ENCODE peak calls at places on chromosomes 3 and 15, in five cellular contexts. Z is ascending aorta, Q is RWPE2, Y is OCI-LY7, T is psoas muscle. W is an unnamed sample.

GRCh38 chr3:50365080-50365841 is 5.9 kb upstream of the TMEM115 start:
- DNase-seq in Y (peak; percentile 95), Q (peak; percentile 92), T (peak; percentile 90), Z (peak; percentile 57), W (peak; percentile 96)

GRCh38 chr3:32950516-32950915 is 928 bp upstream of the CCR4 start:
- DNase-seq in Z (no peak), T (no peak), Y (no peak), Q (no peak), W (no peak)

GRCh38 chr15:99015677-99016568 is 8.3 kb upstream of the PGPEP1L start:
- DNase-seq in Q (no peak), Y (no peak), Z (no peak), T (no peak), W (no peak)

GRCh38 chr15:81940467-81941451 is 105.1 kb downstream of the MEX3B start:
- DNase-seq in Y (no peak), Z (no peak), Q (no peak), T (no peak), W (no peak)

GRCh38 chr3:120772081-120772480 is 29.5 kb downstream of the GTF2E1 start:
- DNase-seq in Q (no peak), Z (no peak), Y (no peak), T (no peak), W (no peak)

GRCh38 chr3:126465928-126466564 is 9.6 kb downstream of the ZXDC start:
- DNase-seq in Q (peak; percentile 49), Y (no peak), Z (no peak), T (peak; percentile 68), W (peak; percentile 26)

GRCh38 chr15:82802497-82802896 is 3.4 kb downstream of the FSD2 start:
- DNase-seq in Z (no peak), T (no peak), Y (no peak), Q (no peak), W (no peak)

GRCh38 chr3:129577925-129578742 is 28.3 kb downstream of the PLXND1 start:
- DNase-seq in Z (peak; percentile 40), Y (peak; percentile 92), Q (no peak), T (no peak), W (no peak)

GRCh38 chr3:36992806-36993325 is at the start of gene EPM2AIP1:
- DNase-seq in Z (no peak), T (peak; percentile 98), Y (no peak), Q (peak; percentile 98), W (peak; percentile 97)

GRCh38 chr3:24318668-24319287 is 175.9 kb downstream of the THRB start:
- DNase-seq in Z (no peak), Q (peak; percentile 59), Y (no peak), T (no peak), W (no peak)

GRCh38 chr15:100097342-100097899 is 244.4 kb downstream of the ADAMTS17 start:
- DNase-seq in Y (no peak), Q (no peak), T (no peak), Z (no peak), W (no peak)

GRCh38 chr3:187336322-187336721 is 31.9 kb upstream of the RTP4 start:
- DNase-seq in Q (no peak), T (no peak), Z (no peak), Y (no peak), W (no peak)

GRCh38 chr3:166191406-166191805 is 354.2 kb upstream of the BCHE start:
- DNase-seq in Y (no peak), Q (no peak), T (no peak), Z (no peak), W (no peak)

GRCh38 chr3:194686816-194687637 is 1.3 kb downstream of the FAM43A start:
- DNase-seq in Z (no peak), T (peak; percentile 80), Q (no peak), Y (peak; percentile 53), W (peak; percentile 42)

GRCh38 chr3:113468536-113468935 is 27.2 kb upstream of the CFAP44 start:
- DNase-seq in Y (no peak), Q (no peak), Z (no peak), T (no peak), W (no peak)

GRCh38 chr3:27511724-27512422 is 27.7 kb upstream of the SLC4A7 start:
- DNase-seq in Q (no peak), Y (no peak), Z (no peak), T (no peak), W (no peak)

GRCh38 chr15:38886315-38887163 is 321.9 kb upstream of the RASGRP1 start:
- DNase-seq in Y (no peak), Z (no peak), T (no peak), Q (no peak), W (no peak)

GRCh38 chr3:116154389-116154788 is 290.9 kb downstream of the LSAMP start:
- DNase-seq in Z (no peak), T (no peak), Y (no peak), Q (no peak), W (no peak)

GRCh38 chr15:77516076-77516475 is 95.4 kb downstream of the HMG20A start:
- DNase-seq in Q (no peak), Z (no peak), T (no peak), Y (no peak), W (no peak)

GRCh38 chr3:14150491-14151230 is 25.8 kb downstream of the TMEM43 start:
- DNase-seq in T (no peak), Z (no peak), Y (no peak), Q (no peak), W (no peak)

GRCh38 chr3:143441772-143442171 is 322.2 kb downstream of the CHST2 start:
- DNase-seq in Y (no peak), T (no peak), Z (no peak), Q (no peak), W (no peak)

GRCh38 chr3:52859686-52860423 is 25.0 kb upstream of the MUSTN1 start:
- DNase-seq in T (no peak), Y (no peak), Q (no peak), Z (no peak), W (no peak)

GRCh38 chr3:149599236-149599635 is 58.6 kb downstream of the WWTR1 start:
- DNase-seq in Q (no peak), Z (no peak), Y (no peak), T (no peak), W (no peak)

GRCh38 chr3:24690777-24691176 is 196.1 kb upstream of the THRB start:
- DNase-seq in T (no peak), Z (no peak), Q (no peak), Y (no peak), W (no peak)

GRCh38 chr15:60580068-60580467 is 101.1 kb upstream of the ICE2 start:
- DNase-seq in Q (no peak), T (no peak), Z (no peak), Y (no peak), W (no peak)

GRCh38 chr3:119891944-119892721 is 110.2 kb downstream of the NR1I2 start:
- DNase-seq in T (no peak), Z (no peak), Y (peak; percentile 48), Q (no peak), W (no peak)

GRCh38 chr15:45179221-45179985 is 8.4 kb downstream of the SHF start:
- DNase-seq in Y (peak; percentile 54), T (no peak), Z (no peak), Q (no peak), W (peak; percentile 80)

GRCh38 chr15:23566070-23567050 is 886 bp downstream of the MKRN3 start:
- DNase-seq in Y (no peak), Z (no peak), Q (no peak), T (peak; percentile 56), W (no peak)

GRCh38 chr3:143283432-143284128 is 164.0 kb downstream of the CHST2 start:
- DNase-seq in Y (no peak), Q (no peak), Z (no peak), T (no peak), W (no peak)

GRCh38 chr3:128508852-128509251 is 15.9 kb upstream of the GATA2 start:
- DNase-seq in Q (no peak), Y (no peak), Z (no peak), T (no peak), W (no peak)

GRCh38 chr15:77020348-77021087 is 25.6 kb downstream of the PSTPIP1 start:
- DNase-seq in Y (no peak), Z (no peak), Q (no peak), T (peak; percentile 4), W (no peak)

GRCh38 chr3:183285828-183286457 is 32.9 kb downstream of the B3GNT5 start:
- DNase-seq in Y (peak; percentile 46), T (peak; percentile 92), Z (peak; percentile 90), Q (peak; percentile 97), W (peak; percentile 87)

GRCh38 chr15:40759961-40760360 is 3.9 kb upstream of the GCHFR start:
- DNase-seq in Z (no peak), Q (no peak), Y (peak; percentile 68), T (no peak), W (no peak)

GRCh38 chr15:40764766-40765136 is 883 bp downstream of the GCHFR start:
- DNase-seq in Q (no peak), Z (no peak), T (peak; percentile 35), Y (peak; percentile 25), W (no peak)

GRCh38 chr15:40766194-40766830 is 2.4 kb downstream of the GCHFR start:
- DNase-seq in T (no peak), Y (no peak), Z (no peak), Q (no peak), W (no peak)

GRCh38 chr15:40763801-40764765 is at the start of gene GCHFR:
- DNase-seq in Y (peak; percentile 82), Q (peak; percentile 92), Z (peak; percentile 26), T (peak; percentile 89), W (peak; percentile 85)

GRCh38 chr15:40762919-40763800 is 708 bp upstream of the GCHFR start:
- DNase-seq in Q (peak; percentile 95), Z (no peak), T (peak; percentile 81), Y (no peak), W (peak; percentile 88)
- H3K4me1 ChIP-seq in Q (peaks cover 38% of the 10 kb centered on the region), Z (peaks cover 16% of the 10 kb centered on the region), T (peaks cover 16% of the 10 kb centered on the region), Y (peaks cover 50% of the 10 kb centered on the region), W (peaks cover 31% of the 10 kb centered on the region)

GRCh38 chr15:75449585-75450306 is 1.7 kb downstream of the SIN3A start:
- DNase-seq in Z (no peak), Q (no peak), Y (no peak), T (no peak), W (peak; percentile 56)
- H3K4me3 ChIP-seq in Z (peak overlapping the region; percentile 86), Q (peak overlapping the region; percentile 50), Y (peak overlapping the region; percentile 85), T (peak overlapping the region; percentile 96), W (no peak overlapping the region)

GRCh38 chr15:19984101-19984500 is 557.5 kb downstream of the GOLGA6L6 start:
- DNase-seq in T (no peak), Y (no peak), Z (no peak), Q (no peak), W (no peak)

GRCh38 chr15:19992428-19992827 is 549.2 kb downstream of the GOLGA6L6 start:
- DNase-seq in Z (no peak), Y (no peak), T (no peak), Q (no peak), W (no peak)

DNA sequence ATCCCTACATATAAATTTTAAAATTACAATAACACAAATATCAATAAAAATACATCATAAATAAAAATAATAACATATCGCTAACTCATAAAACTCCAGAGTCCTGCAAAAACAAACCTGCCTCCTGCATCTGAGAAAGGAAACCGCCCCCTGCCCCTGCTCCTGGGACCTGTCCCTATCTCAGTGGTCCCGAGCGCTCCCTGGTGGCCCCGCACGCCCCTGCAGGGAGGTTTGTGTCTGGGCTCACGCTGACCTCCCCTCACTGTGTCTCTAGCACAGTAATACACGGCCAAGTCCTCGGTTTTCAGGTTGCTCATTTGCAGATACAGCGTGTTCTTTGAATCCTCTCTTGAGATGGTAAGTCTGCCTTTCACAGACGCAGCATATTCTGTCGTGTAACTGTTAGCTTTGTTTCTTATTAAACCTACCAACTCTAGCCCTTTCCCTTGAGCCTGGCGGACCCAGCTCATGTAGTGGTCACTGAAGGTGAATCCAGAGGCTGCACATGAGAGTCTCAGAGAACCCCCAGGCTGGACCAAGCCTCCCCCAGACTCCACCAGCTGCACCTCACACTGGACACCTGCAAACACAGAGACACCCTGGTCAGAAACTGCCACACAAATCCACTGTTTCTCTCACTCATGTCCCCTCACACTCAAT is 554.1 kb downstream of the GOLGA6L6 start:
- DNase-seq in Z (no peak), Y (peak; percentile 1), T (no peak), Q (no peak), W (no peak)
- TF ChIP-seq CTCF in Z (no peak), Y (peak; percentile 43), T (no peak), Q (peak; percentile 71), W (no peak)

GRCh38 chr3:189392969-189393368 is 221.2 kb downstream of the TPRG1 start:
- DNase-seq in Z (no peak), T (no peak), Y (no peak), Q (peak; percentile 96), W (peak; percentile 87)
- H3K4me1 ChIP-seq in Z (no peaks in the 10 kb centered on the region), T (no peaks in the 10 kb centered on the region), Y (peaks cover 22% of the 10 kb centered on the region), Q (peaks cover 34% of the 10 kb centered on the region), W (peaks cover 12% of the 10 kb centered on the region)

W was measured in mucosa of descending colon.